ENCODE peak calls at places on chromosome 19, in five cellular contexts. One of them, this sample, is unnamed. For H3K27me3, the result is how much of the 10 kb centered on the place peaks cover.

GRCh38 chr19:14031719-14032480 is at the start of gene IL27RA:
- DNase-seq in adrenal gland: peak
- DNase-seq in astrocyte: peak
- DNase-seq in tibial nerve: peak
- DNase-seq in K562: peak
- DNase-seq in this sample: no peak

GRCh38 chr19:49453013-49453756 is at the start of gene ALDH16A1:
- DNase-seq in adrenal gland: peak
- DNase-seq in astrocyte: peak
- DNase-seq in tibial nerve: peak
- DNase-seq in K562: peak
- DNase-seq in this sample: peak

GRCh38 chr19:42148270-42148669 is 16.0 kb upstream of the POU2F2 start:
- DNase-seq in adrenal gland: no peak
- DNase-seq in astrocyte: no peak
- DNase-seq in tibial nerve: no peak
- DNase-seq in K562: no peak
- DNase-seq in this sample: no peak

GRCh38 chr19:40282920-40283319 is 2.2 kb downstream of the AKT2 start:
- DNase-seq in adrenal gland: no peak
- DNase-seq in astrocyte: peak
- DNase-seq in tibial nerve: no peak
- DNase-seq in K562: no peak
- DNase-seq in this sample: no peak

GRCh38 chr19:23785982-23786381 is 27.3 kb upstream of the ZNF681 start:
- DNase-seq in adrenal gland: no peak
- DNase-seq in astrocyte: no peak
- DNase-seq in tibial nerve: no peak
- DNase-seq in K562: no peak
- DNase-seq in this sample: no peak

GRCh38 chr19:3801412-3802096 is 15.4 kb upstream of the MATK start:
- DNase-seq in adrenal gland: no peak
- DNase-seq in astrocyte: peak
- DNase-seq in tibial nerve: no peak
- DNase-seq in K562: peak
- DNase-seq in this sample: no peak

GRCh38 chr19:16127080-16127479 is 15.4 kb downstream of the RAB8A start:
- DNase-seq in adrenal gland: no peak
- DNase-seq in astrocyte: no peak
- DNase-seq in tibial nerve: no peak
- DNase-seq in K562: no peak
- DNase-seq in this sample: no peak

GRCh38 chr19:48881741-48882657 is 9.8 kb downstream of the PPP1R15A start:
- DNase-seq in adrenal gland: no peak
- DNase-seq in astrocyte: no peak
- DNase-seq in tibial nerve: no peak
- DNase-seq in K562: peak
- DNase-seq in this sample: no peak

GRCh38 chr19:2627319-2627829 is 75.1 kb downstream of the GNG7 start:
- DNase-seq in adrenal gland: peak
- DNase-seq in astrocyte: peak
- DNase-seq in tibial nerve: peak
- DNase-seq in K562: no peak
- DNase-seq in this sample: peak

GRCh38 chr19:38264486-38265212 is at the start of gene SPINT2:
- DNase-seq in adrenal gland: no peak
- DNase-seq in astrocyte: no peak
- DNase-seq in tibial nerve: no peak
- DNase-seq in K562: no peak
- DNase-seq in this sample: no peak

GRCh38 chr19:38228005-38228377 is 4.0 kb upstream of the DPF1 start:
- DNase-seq in adrenal gland: no peak
- DNase-seq in astrocyte: no peak
- DNase-seq in tibial nerve: no peak
- DNase-seq in K562: no peak
- DNase-seq in this sample: no peak

GRCh38 chr19:54882758-54883157 is 8.7 kb downstream of the FCAR start:
- DNase-seq in adrenal gland: no peak
- DNase-seq in astrocyte: no peak
- DNase-seq in tibial nerve: no peak
- DNase-seq in K562: no peak
- DNase-seq in this sample: no peak

GRCh38 chr19:54302252-54302651 is 10.7 kb downstream of the LILRA5 start:
- DNase-seq in adrenal gland: no peak
- DNase-seq in astrocyte: no peak
- DNase-seq in tibial nerve: no peak
- DNase-seq in K562: no peak
- DNase-seq in this sample: no peak

GRCh38 chr19:15124572-15125231 is 17.5 kb downstream of the SYDE1 start:
- DNase-seq in adrenal gland: peak
- DNase-seq in astrocyte: no peak
- DNase-seq in tibial nerve: no peak
- DNase-seq in K562: no peak
- DNase-seq in this sample: no peak

GRCh38 chr19:16293133-16294085 is 31.2 kb upstream of the KLF2 start:
- DNase-seq in adrenal gland: peak
- DNase-seq in astrocyte: peak
- DNase-seq in tibial nerve: peak
- DNase-seq in K562: peak
- DNase-seq in this sample: peak

GRCh38 chr19:54231077-54231931 is 8.5 kb upstream of the LILRB3 start:
- DNase-seq in adrenal gland: peak
- DNase-seq in astrocyte: peak
- DNase-seq in tibial nerve: peak
- DNase-seq in K562: peak
- DNase-seq in this sample: peak

GRCh38 chr19:11047856-11048255 is 41.4 kb upstream of the LDLR start:
- DNase-seq in adrenal gland: no peak
- DNase-seq in astrocyte: no peak
- DNase-seq in tibial nerve: no peak
- DNase-seq in K562: no peak
- DNase-seq in this sample: no peak

GRCh38 chr19:34837262-34837661 is 64.2 kb upstream of the ZNF599 start:
- DNase-seq in adrenal gland: peak
- DNase-seq in astrocyte: no peak
- DNase-seq in tibial nerve: no peak
- DNase-seq in K562: no peak
- DNase-seq in this sample: no peak

GRCh38 chr19:47623151-47623920 is 14.4 kb downstream of the BICRA start:
- DNase-seq in adrenal gland: no peak
- DNase-seq in astrocyte: no peak
- DNase-seq in tibial nerve: no peak
- DNase-seq in K562: no peak
- DNase-seq in this sample: no peak

GRCh38 chr19:13846533-13847032 is 30.4 kb upstream of the NANOS3 start:
- DNase-seq in adrenal gland: peak
- DNase-seq in astrocyte: peak
- DNase-seq in tibial nerve: peak
- DNase-seq in K562: peak
- DNase-seq in this sample: peak

GRCh38 chr19:48988860-48989259 is 4.2 kb downstream of the GYS1 start:
- DNase-seq in adrenal gland: no peak
- DNase-seq in astrocyte: no peak
- DNase-seq in tibial nerve: no peak
- DNase-seq in K562: no peak
- DNase-seq in this sample: no peak

GRCh38 chr19:6589711-6590457 is 1.1 kb downstream of the CD70 start:
- DNase-seq in adrenal gland: no peak
- DNase-seq in astrocyte: no peak
- DNase-seq in tibial nerve: no peak
- DNase-seq in K562: no peak
- DNase-seq in this sample: no peak

GRCh38 chr19:56245062-56245740 is 27.3 kb upstream of the EDDM13 start:
- DNase-seq in adrenal gland: no peak
- DNase-seq in astrocyte: peak
- DNase-seq in tibial nerve: no peak
- DNase-seq in K562: no peak
- DNase-seq in this sample: no peak

GRCh38 chr19:15283141-15283885 is 49.0 kb downstream of the BRD4 start:
- DNase-seq in adrenal gland: peak
- DNase-seq in astrocyte: peak
- DNase-seq in tibial nerve: no peak
- DNase-seq in K562: no peak
- DNase-seq in this sample: peak

GRCh38 chr19:35777961-35778360 is 2.6 kb downstream of the ARHGAP33 start:
- DNase-seq in adrenal gland: no peak
- DNase-seq in astrocyte: no peak
- DNase-seq in tibial nerve: no peak
- DNase-seq in K562: no peak
- DNase-seq in this sample: no peak

GRCh38 chr19:4264812-4265211 is 14.3 kb upstream of the SHD start:
- DNase-seq in adrenal gland: no peak
- DNase-seq in astrocyte: no peak
- DNase-seq in tibial nerve: no peak
- DNase-seq in K562: no peak
- DNase-seq in this sample: no peak

GRCh38 chr19:14218615-14219330 is 12.8 kb upstream of the ADGRL1 start:
- DNase-seq in adrenal gland: no peak
- DNase-seq in astrocyte: no peak
- DNase-seq in tibial nerve: no peak
- DNase-seq in K562: no peak
- DNase-seq in this sample: no peak

GRCh38 chr19:6499052-6499790 is 2.9 kb downstream of the TUBB4A start:
- DNase-seq in adrenal gland: peak
- DNase-seq in astrocyte: no peak
- DNase-seq in tibial nerve: no peak
- DNase-seq in K562: no peak
- DNase-seq in this sample: no peak

GRCh38 chr19:29731331-29731850 is 16.3 kb upstream of the C19orf12 start:
- DNase-seq in adrenal gland: no peak
- DNase-seq in astrocyte: no peak
- DNase-seq in tibial nerve: no peak
- DNase-seq in K562: no peak
- DNase-seq in this sample: no peak

GRCh38 chr19:6259312-6259861 is 20.4 kb downstream of the MLLT1 start:
- DNase-seq in adrenal gland: no peak
- DNase-seq in astrocyte: no peak
- DNase-seq in tibial nerve: no peak
- DNase-seq in K562: no peak
- DNase-seq in this sample: no peak

GRCh38 chr19:28425431-28425931 is 787.5 kb downstream of the UQCRFS1 start:
- DNase-seq in adrenal gland: no peak
- DNase-seq in astrocyte: peak
- DNase-seq in tibial nerve: no peak
- DNase-seq in K562: no peak
- DNase-seq in this sample: no peak

GRCh38 chr19:40642757-40643325 is 41.7 kb downstream of the LTBP4 start:
- DNase-seq in adrenal gland: no peak
- DNase-seq in astrocyte: no peak
- DNase-seq in tibial nerve: no peak
- DNase-seq in K562: no peak
- DNase-seq in this sample: no peak

GRCh38 chr19:27890696-27891095 is 1322.3 kb downstream of the UQCRFS1 start:
- DNase-seq in adrenal gland: no peak
- DNase-seq in astrocyte: no peak
- DNase-seq in tibial nerve: no peak
- DNase-seq in K562: no peak
- DNase-seq in this sample: no peak

GRCh38 chr19:47240996-47241918 is 10.3 kb upstream of the BBC3 start:
- DNase-seq in adrenal gland: peak
- DNase-seq in astrocyte: peak
- DNase-seq in tibial nerve: peak
- DNase-seq in K562: peak
- DNase-seq in this sample: peak

DNA sequence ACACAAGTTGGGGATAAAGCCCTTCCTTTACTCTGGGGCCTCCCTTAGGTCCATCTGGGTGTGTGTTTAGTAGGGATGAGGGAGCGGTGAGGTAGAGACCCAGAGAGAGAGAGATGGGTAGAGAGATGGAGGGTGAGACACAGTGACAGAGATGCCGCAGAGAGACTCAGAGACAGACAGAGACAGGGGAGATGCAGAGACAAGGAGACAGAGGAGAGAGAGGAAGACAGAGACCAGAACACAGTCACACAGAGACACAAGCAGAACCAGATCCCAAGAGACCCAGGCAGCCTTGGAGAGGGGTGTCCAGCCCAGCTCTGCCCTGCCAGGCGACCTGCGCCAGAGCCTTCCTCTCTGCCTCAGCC is 2.4 kb downstream of the KLK1 start:
- DNase-seq in adrenal gland: no peak
- DNase-seq in astrocyte: no peak
- DNase-seq in tibial nerve: no peak
- DNase-seq in K562: no peak
- DNase-seq in this sample: no peak
- H3K27me3 ChIP-seq in adrenal gland: under half
- H3K27me3 ChIP-seq in astrocyte: under half
- H3K27me3 ChIP-seq in tibial nerve: half or more
- H3K27me3 ChIP-seq in K562: under half
- H3K27me3 ChIP-seq in this sample: under half

GRCh38 chr19:9456018-9456689 is 20.8 kb upstream of the ZNF266 start:
- DNase-seq in adrenal gland: no peak
- DNase-seq in astrocyte: no peak
- DNase-seq in tibial nerve: no peak
- DNase-seq in K562: no peak
- DNase-seq in this sample: no peak
- H3K4me3 ChIP-seq in adrenal gland: no peak
- H3K4me3 ChIP-seq in astrocyte: no peak
- H3K4me3 ChIP-seq in tibial nerve: no peak
- H3K4me3 ChIP-seq in K562: no peak
- H3K4me3 ChIP-seq in this sample: no peak

GRCh38 chr19:1296078-1296477 is 10.4 kb downstream of the EFNA2 start:
- DNase-seq in adrenal gland: no peak
- DNase-seq in astrocyte: no peak
- DNase-seq in tibial nerve: no peak
- DNase-seq in K562: no peak
- DNase-seq in this sample: no peak
- H3K27me3 ChIP-seq in adrenal gland: under half
- H3K27me3 ChIP-seq in astrocyte: under half
- H3K27me3 ChIP-seq in tibial nerve: under half
- H3K27me3 ChIP-seq in K562: under half
- H3K27me3 ChIP-seq in this sample: under half

DNA sequence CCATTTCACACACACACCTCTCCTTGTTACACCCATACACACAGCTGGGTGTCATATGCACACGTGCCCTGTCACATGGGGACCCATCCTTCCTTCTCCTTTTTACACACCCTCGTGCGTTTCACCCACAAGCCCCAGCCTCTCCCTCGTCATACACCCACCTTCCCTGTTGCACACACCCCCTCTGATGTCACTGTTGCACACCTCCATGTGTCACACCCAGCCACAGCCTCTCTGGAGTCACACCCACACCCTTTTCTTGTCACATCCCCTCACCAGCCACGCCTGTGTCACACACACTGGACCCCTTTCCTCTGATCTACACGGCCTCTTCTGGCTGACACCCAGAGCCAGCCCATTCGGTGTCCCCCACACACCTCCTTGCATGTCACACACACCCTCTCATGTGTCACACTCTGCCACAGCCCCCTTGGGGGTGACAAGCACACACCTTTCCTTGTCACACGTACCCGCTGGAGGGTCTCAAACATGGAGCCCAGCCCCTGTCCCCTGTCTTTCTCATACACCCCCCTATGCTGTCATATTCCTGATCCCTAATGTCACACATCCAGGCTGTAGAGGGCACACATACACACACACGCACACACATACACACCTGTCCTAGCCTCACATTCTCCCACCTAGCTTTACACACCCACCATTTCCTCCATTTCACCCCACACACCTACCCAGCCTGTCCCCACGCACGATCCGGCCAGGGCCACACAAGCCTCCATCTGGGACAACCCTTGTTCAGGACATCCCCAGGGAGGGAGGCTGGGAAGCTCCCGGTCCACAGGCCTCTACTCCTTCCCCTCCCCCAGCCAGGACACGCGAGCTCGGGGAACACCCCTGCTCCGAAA is 1.4 kb downstream of the NOVA2 start:
- DNase-seq in adrenal gland: no peak
- DNase-seq in astrocyte: no peak
- DNase-seq in tibial nerve: peak
- DNase-seq in K562: peak
- DNase-seq in this sample: no peak
- H3K4me3 ChIP-seq in adrenal gland: peak
- H3K4me3 ChIP-seq in astrocyte: peak
- H3K4me3 ChIP-seq in tibial nerve: peak
- H3K4me3 ChIP-seq in K562: no peak
- H3K4me3 ChIP-seq in this sample: peak

This sample was measured in thoracic aorta.